ENCODE peak calls at places on chromosomes 3 and 15, in four cellular contexts. J, O, B and V are unnamed samples.

GRCh38 chr3:41327718-41328117 is 128.4 kb downstream of the CTNNB1 start:
- DNase-seq in B (no peak), J (no peak), O (no peak), V (no peak)

GRCh38 chr3:197753263-197753662 is 3.6 kb downstream of the FYTTD1 start:
- DNase-seq in O (no peak), B (no peak), J (no peak), V (no peak)

GRCh38 chr3:8485141-8485840 is 16.3 kb upstream of the LMCD1 start:
- DNase-seq in B (no peak), O (no peak), J (no peak), V (no peak)

GRCh38 chr3:42714151-42714852 is 11.7 kb upstream of the HHATL start:
- DNase-seq in J (no peak), O (no peak), B (no peak), V (no peak)

GRCh38 chr3:171168086-171168485 is 141.6 kb upstream of the SLC2A2 start:
- DNase-seq in J (no peak), O (no peak), B (peak), V (no peak)

GRCh38 chr3:170222647-170223541 is 670 bp downstream of the PRKCI start:
- DNase-seq in B (no peak), O (peak), J (no peak), V (peak)

GRCh38 chr3:189144645-189145044 is 27.1 kb upstream of the TPRG1 start:
- DNase-seq in J (no peak), B (no peak), O (peak), V (no peak)

GRCh38 chr3:170542704-170543103 is 43.2 kb downstream of the SLC7A14 start:
- DNase-seq in B (no peak), O (no peak), J (no peak), V (no peak)

GRCh38 chr3:28286595-28286994 is 45.2 kb downstream of the CMC1 start:
- DNase-seq in B (no peak), O (no peak), J (no peak), V (no peak)

GRCh38 chr3:138686771-138687221 is 78.2 kb downstream of the FAIM start:
- DNase-seq in B (no peak), O (no peak), J (no peak), V (no peak)

GRCh38 chr3:150497956-150498355 is 48.3 kb downstream of the SERP1 start:
- DNase-seq in J (no peak), B (no peak), O (no peak), V (no peak)

GRCh38 chr3:193816028-193816395 is 223.0 kb downstream of the OPA1 start:
- DNase-seq in B (no peak), J (no peak), O (no peak), V (no peak)

GRCh38 chr15:36358094-36358961 is 221.1 kb upstream of the CDIN1 start:
- DNase-seq in J (no peak), O (no peak), B (no peak), V (no peak)

GRCh38 chr15:101206173-101206572 is 45.7 kb downstream of the CHSY1 start:
- DNase-seq in B (no peak), J (no peak), O (peak), V (no peak)

GRCh38 chr15:52370010-52370409 is 74.4 kb upstream of the MYO5C start:
- DNase-seq in J (peak), O (no peak), B (no peak), V (no peak)

GRCh38 chr15:85329561-85330421 is 50.6 kb upstream of the AKAP13 start:
- DNase-seq in B (no peak), J (peak), O (no peak), V (no peak)

GRCh38 chr3:144552642-144553041 is 581.0 kb downstream of the DIPK2A start:
- DNase-seq in O (no peak), J (no peak), B (no peak), V (no peak)

GRCh38 chr3:154192225-154192624 is 71.0 kb downstream of the ARHGEF26 start:
- DNase-seq in B (no peak), J (no peak), O (no peak), V (no peak)

GRCh38 chr3:172129534-172129867 is 90.1 kb downstream of the FNDC3B start:
- DNase-seq in O (no peak), J (no peak), B (no peak), V (no peak)

GRCh38 chr3:11370961-11371360 is 98.8 kb downstream of the ATG7 start:
- DNase-seq in B (no peak), O (no peak), J (no peak), V (no peak)

GRCh38 chr3:23198801-23199200 is 4.3 kb upstream of the UBE2E2 start:
- DNase-seq in O (no peak), J (no peak), B (no peak), V (no peak)

DNA sequence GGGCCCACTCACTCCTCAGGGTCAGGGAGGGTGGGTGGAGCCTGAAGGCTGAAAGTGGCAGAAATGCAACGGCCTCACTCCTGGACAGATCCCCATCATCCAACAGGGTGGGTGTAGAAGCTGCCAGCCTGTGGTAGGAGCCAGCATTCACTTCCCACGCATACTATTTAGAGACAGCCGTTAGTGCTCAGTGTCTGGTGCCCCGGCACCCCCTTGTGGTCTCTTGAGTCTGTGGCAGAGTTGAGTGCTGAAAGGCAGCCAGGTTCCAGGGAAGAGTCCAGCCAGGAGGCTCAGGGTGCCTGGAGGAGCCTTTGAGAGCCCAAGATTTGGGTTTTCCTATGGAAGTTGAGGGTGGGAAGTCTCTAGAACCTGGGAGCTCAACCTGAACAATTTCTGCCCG is 2.1 kb upstream of the GNAT1 start:
- DNase-seq in B (peak), O (no peak), J (peak), V (peak)
- TF ChIP-seq CTCF in B (peak), O (no peak), J (peak), V (peak)

DNA sequence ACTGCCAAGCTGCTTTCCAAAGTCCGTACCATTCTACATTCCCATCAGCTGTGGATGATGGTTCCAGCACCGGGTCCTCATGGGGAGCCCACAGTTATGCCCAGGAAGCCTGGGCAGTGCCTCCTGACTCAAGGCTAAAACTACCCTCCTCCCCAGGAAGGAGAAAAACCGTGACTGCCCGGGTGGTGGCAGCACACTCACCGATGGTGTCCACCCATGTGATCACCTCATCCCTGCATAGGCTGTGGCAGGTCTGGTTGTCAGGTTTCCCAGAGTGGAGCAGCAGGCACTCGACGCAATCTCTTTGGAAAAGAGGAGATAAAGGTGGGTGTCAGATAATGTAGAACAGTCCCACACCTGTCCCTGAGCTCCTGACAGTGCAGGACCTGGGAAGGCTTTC is 38.6 kb downstream of the UMPS start:
- DNase-seq in O (no peak), B (peak), J (no peak), V (no peak)
- TF ChIP-seq CTCF in O (no peak), B (no peak), J (peak), V (no peak)

DNA sequence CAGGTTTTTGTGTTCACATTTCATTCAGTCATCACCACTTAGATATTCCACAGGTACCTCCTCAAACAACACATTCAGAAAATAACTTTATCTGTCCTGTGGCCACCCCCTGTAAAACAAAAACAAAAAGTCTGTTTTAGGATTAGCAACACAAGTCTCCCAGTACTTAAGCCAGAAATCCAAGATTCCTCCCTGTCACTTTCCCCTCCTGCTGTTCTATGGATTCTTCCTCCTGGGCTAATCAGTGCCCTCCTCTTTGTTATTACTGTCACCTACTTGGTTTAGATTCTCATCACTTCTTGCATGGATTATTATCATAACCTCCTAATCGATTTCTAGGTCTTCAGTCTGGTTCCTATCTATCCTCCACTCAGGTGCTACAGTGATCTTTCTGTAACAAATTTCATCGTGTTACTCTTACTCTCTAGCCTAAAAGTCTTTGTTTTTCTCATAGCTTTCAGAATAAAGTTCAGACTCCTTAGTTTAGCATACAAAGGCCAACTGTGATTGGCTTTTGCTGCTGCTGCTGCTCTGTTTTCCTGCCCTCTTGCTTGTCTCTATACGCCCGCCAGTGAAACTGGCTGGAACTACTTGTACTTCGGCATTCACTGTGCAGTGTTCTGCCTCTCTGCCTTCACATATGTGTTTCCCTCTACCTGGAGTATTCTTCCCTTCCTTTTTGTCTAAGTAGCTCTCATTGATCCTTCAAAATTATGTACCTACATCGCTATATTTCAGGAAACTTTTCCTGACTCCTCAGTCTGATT is 32.2 kb downstream of the PPP2R3A start:
- DNase-seq in J (no peak), O (no peak), B (no peak), V (no peak)
- TF ChIP-seq CTCF in J (no peak), O (no peak), B (no peak), V (no peak)

GRCh38 chr3:84136425-84136824 is 822.4 kb upstream of the CADM2 start:
- DNase-seq in J (no peak), B (no peak), O (no peak), V (no peak)
- TF ChIP-seq CTCF in J (no peak), B (no peak), O (no peak), V (no peak)